ENCODE peak calls at places on chromosomes 1 and 21, in seven cellular contexts. L, Z, T, I, J, G and M are unnamed samples.

GRCh38 chr21:44935533-44935927 is 4.3 kb upstream of the SLX9 start:
- DNase-seq in J (no peak), I (no peak), L (no peak), T (no peak), Z (no peak), G (no peak), M (peak)

GRCh38 chr1:199243423-199244061 is 604.7 kb downstream of the PTPRC start:
- DNase-seq in L (peak), I (no peak), J (peak), G (peak), Z (peak), T (peak), M (peak)

GRCh38 chr1:10339815-10340214 is 59.0 kb upstream of the PGD start:
- DNase-seq in J (no peak), T (peak), I (peak), L (peak), G (peak), Z (peak), M (no peak)

GRCh38 chr1:12600335-12600734 is 17.7 kb downstream of the DHRS3 start:
- DNase-seq in L (no peak), J (no peak), I (no peak), Z (no peak), T (no peak), G (no peak), M (no peak)

GRCh38 chr1:8096105-8097011 is 70.2 kb upstream of the ERRFI1 start:
- DNase-seq in G (no peak), T (peak), J (no peak), L (no peak), Z (peak), I (no peak), M (no peak)

GRCh38 chr1:246280551-246280950 is 226.5 kb downstream of the SMYD3 start:
- DNase-seq in G (no peak), Z (peak), J (no peak), L (peak), I (no peak), T (peak), M (no peak)

GRCh38 chr1:33899746-33900145 is 35.9 kb downstream of the HMGB4 start:
- DNase-seq in G (no peak), Z (no peak), J (no peak), L (no peak), I (no peak), T (no peak), M (no peak)

GRCh38 chr1:944341-945325 is 14.4 kb downstream of the NOC2L start:
- DNase-seq in I (no peak), Z (peak), J (no peak), G (no peak), T (peak), L (peak), M (peak)

GRCh38 chr1:183931646-183932271 is 105.8 kb downstream of the COLGALT2 start:
- DNase-seq in L (no peak), I (no peak), J (no peak), T (no peak), G (no peak), Z (no peak), M (no peak)

GRCh38 chr21:46323710-46324389 is at the start of the genes C21orf58 and PCNT:
- DNase-seq in G (peak), Z (peak), I (peak), T (peak), L (peak), J (peak), M (peak)

GRCh38 chr1:155050560-155051341 is at the start of gene ADAM15:
- DNase-seq in Z (peak), T (peak), L (peak), J (peak), G (peak), I (peak), M (peak)

GRCh38 chr21:23968722-23969647 is 1638.3 kb downstream of the MRPL39 start:
- DNase-seq in L (peak), G (peak), I (peak), J (peak), Z (peak), T (peak), M (no peak)

GRCh38 chr1:14718476-14718875 is 120.0 kb downstream of the KAZN start:
- DNase-seq in I (no peak), G (no peak), L (no peak), T (no peak), Z (no peak), J (no peak), M (no peak)

GRCh38 chr1:156640842-156641706 is 843 bp upstream of the BCAN start:
- DNase-seq in T (no peak), L (no peak), J (no peak), G (no peak), Z (no peak), I (no peak), M (peak)

GRCh38 chr1:156643266-156644092 is 1.6 kb downstream of the BCAN start:
- DNase-seq in J (peak), L (no peak), I (no peak), G (no peak), Z (no peak), T (no peak), M (no peak)

GRCh38 chr1:156641761-156642264 is at the start of gene BCAN:
- DNase-seq in G (peak), L (peak), T (no peak), Z (peak), J (no peak), I (no peak), M (no peak)

GRCh38 chr1:156644146-156644545 is 2.2 kb downstream of the BCAN start:
- DNase-seq in G (no peak), I (no peak), Z (no peak), J (no peak), L (no peak), T (no peak), M (peak)

GRCh38 chr1:156642265-156643185 is 608 bp downstream of the BCAN start:
- DNase-seq in L (peak), I (no peak), Z (no peak), T (no peak), J (no peak), G (peak), M (no peak)
- H3K9ac ChIP-seq in L (no peak), I (peak), Z (no peak), T (no peak), J (no peak), G (no peak), M (no peak)

GRCh38 chr1:115840615-115841460 is at the start of gene NHLH2:
- DNase-seq in I (no peak), J (no peak), Z (no peak), T (no peak), L (peak), G (no peak), M (no peak)

GRCh38 chr1:115837762-115838421 is 3.0 kb downstream of the NHLH2 start:
- DNase-seq in I (no peak), G (peak), Z (no peak), J (no peak), L (no peak), T (no peak), M (peak)

GRCh38 chr1:115838805-115839705 is 1.9 kb downstream of the NHLH2 start:
- DNase-seq in Z (no peak), J (no peak), T (peak), I (no peak), G (peak), L (peak), M (peak)

GRCh38 chr1:115838426-115838804 is 2.5 kb downstream of the NHLH2 start:
- DNase-seq in I (no peak), L (peak), T (no peak), G (peak), J (no peak), Z (no peak), M (peak)

GRCh38 chr1:115839706-115840095 is 1.2 kb downstream of the NHLH2 start:
- DNase-seq in J (no peak), I (no peak), G (no peak), Z (no peak), L (no peak), T (no peak), M (no peak)
- H3K9ac ChIP-seq in J (no peak), I (no peak), G (peak), Z (no peak), L (no peak), T (no peak), M (no peak)

GRCh38 chr1:166848193-166848592 is 8.9 kb downstream of the POGK start:
- DNase-seq in Z (peak), G (no peak), T (no peak), I (no peak), J (no peak), L (no peak), M (no peak)
- H3K9ac ChIP-seq in Z (no peak), G (no peak), T (no peak), I (no peak), J (no peak), L (no peak), M (no peak)

DNA sequence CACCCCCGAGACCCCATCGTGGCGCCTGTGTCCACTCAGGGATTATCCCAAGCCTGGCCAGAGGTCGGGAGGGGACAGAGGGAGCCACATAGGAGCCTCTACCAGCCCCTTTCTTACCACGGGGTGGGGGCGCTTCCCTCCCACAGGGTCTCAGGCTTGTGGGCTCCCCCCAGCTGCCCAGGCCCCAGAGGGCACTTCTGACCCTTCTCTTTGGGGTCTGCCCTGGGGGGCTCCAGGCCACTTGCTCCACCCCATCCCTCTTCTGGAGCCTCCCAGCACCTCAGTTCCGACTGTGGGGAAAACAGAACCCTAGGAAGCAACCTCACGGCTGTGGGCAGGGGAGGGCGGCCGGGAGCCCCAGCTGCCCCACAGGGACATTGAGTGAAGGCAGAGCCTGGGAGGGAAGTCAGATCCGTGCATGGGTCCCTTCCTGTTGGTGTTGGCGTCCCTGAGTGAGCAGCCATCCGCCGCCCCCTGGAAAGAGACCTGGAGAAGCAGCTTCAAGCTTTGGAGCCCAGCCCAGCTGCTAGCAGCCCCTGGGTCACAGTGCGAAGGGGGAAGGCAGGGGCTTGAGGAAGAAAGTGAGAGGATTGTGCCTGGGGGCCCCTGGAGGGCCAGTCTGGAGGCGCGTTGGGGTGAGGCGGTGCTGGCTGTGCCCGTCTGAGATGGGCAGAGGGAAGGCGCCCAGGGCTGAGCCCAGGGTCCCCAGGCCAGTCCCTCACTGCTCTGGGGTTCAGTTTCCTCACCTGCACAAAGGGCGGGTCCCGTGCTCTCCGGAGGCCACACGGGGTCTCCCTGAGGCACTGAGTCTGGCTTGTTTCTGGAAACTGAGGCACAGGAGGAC is 22.1 kb downstream of the RRP1 start:
- DNase-seq in G (no peak), T (no peak), L (no peak), I (no peak), Z (no peak), J (no peak), M (peak)
- H3K9ac ChIP-seq in G (no peak), T (no peak), L (no peak), I (peak), Z (no peak), J (no peak), M (no peak)